ENCODE peak calls at places on chromosome 9, in five cellular contexts. B is H1, P is IMR-90, O is PC-3, A is GM23338. F is an unnamed sample.
A peak's percentile ranks its signal among the peaks of the same experiment; 100 is the strongest.

GRCh38 chr9:31574006-31574750 is 810.3 kb upstream of the ACO1 start:
- DNase-seq in P (no peak), B (no peak), A (no peak), O (peak; percentile 1), F (peak; percentile 16)

GRCh38 chr9:85212209-85212608 is 529.5 kb downstream of the AGTPBP1 start:
- DNase-seq in B (no peak), O (no peak), A (no peak), P (no peak), F (peak; percentile 24)

GRCh38 chr9:121569266-121569648 is 69.6 kb upstream of the GGTA1 start:
- DNase-seq in O (no peak), P (no peak), A (no peak), B (no peak), F (no peak)

GRCh38 chr9:121718063-121718462 is 66.6 kb downstream of the DAB2IP start:
- DNase-seq in O (no peak), A (no peak), P (peak; percentile 65), B (no peak), F (no peak)

GRCh38 chr9:137148661-137149060 is 9.7 kb downstream of the GRIN1 start:
- DNase-seq in B (no peak), A (no peak), P (no peak), O (no peak), F (no peak)

GRCh38 chr9:35954942-35955546 is 2.9 kb downstream of the OR2S2 start:
- DNase-seq in P (peak; percentile 90), B (peak; percentile 50), A (peak; percentile 87), O (peak; percentile 79), F (peak; percentile 85)

GRCh38 chr9:110131499-110131898 is 76.5 kb downstream of the C9orf152 start:
- DNase-seq in B (no peak), P (peak; percentile 61), A (peak; percentile 75), O (peak; percentile 66), F (no peak)

GRCh38 chr9:119052339-119053030 is 316.8 kb downstream of the BRINP1 start:
- DNase-seq in O (no peak), A (peak; percentile 14), B (no peak), P (no peak), F (no peak)

GRCh38 chr9:105346273-105346672 is 101.6 kb upstream of the FSD1L start:
- DNase-seq in A (no peak), B (no peak), P (no peak), O (no peak), F (no peak)

GRCh38 chr9:124359841-124360240 is 55.4 kb downstream of the PSMB7 start:
- DNase-seq in P (no peak), A (no peak), O (no peak), B (no peak), F (no peak)
- H4K20me1 ChIP-seq in P (peaks cover 88% of the 10 kb centered on the region), A (peaks cover 43% of the 10 kb centered on the region), O (peaks cover 74% of the 10 kb centered on the region), B (peaks cover 29% of the 10 kb centered on the region), F (peaks cover 68% of the 10 kb centered on the region)

DNA sequence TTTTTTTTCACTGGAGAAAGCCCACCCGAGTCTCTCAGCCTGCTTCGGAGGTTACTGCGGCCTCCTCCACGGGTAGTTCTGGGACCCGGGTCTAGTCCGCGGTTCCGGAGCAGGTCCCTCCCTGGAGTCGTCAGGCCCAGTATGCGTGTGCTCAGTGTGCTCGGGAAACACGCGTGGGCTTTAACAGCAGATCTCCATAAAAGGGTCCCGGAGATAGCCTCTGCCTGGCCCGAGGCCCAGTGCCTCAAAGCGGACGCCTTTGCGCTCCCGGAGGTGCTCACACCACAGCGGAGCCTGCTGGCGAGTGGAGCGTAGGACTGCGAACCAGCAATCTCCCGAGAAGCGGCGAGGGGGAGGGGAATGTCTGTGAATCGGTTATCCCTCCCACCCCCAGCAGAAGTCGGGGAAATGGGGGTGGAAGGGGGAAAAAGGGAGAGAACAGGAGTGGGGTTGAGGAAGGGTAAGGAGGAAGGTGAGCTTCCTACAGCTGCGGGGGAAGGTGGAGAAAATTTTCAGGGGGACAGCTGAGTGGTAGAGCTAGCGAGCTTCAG is 28.7 kb downstream of the CDKN2A start:
- DNase-seq in P (peak; percentile 77), A (peak; percentile 84), O (peak; percentile 60), B (peak; percentile 79), F (peak; percentile 81)
- H2AFZ ChIP-seq in P (peak overlapping the region; percentile 91), A (peak overlapping the region; percentile 52), O (peak overlapping the region; percentile 61), B (no peak overlapping the region), F (peak overlapping the region; percentile 81)

DNA sequence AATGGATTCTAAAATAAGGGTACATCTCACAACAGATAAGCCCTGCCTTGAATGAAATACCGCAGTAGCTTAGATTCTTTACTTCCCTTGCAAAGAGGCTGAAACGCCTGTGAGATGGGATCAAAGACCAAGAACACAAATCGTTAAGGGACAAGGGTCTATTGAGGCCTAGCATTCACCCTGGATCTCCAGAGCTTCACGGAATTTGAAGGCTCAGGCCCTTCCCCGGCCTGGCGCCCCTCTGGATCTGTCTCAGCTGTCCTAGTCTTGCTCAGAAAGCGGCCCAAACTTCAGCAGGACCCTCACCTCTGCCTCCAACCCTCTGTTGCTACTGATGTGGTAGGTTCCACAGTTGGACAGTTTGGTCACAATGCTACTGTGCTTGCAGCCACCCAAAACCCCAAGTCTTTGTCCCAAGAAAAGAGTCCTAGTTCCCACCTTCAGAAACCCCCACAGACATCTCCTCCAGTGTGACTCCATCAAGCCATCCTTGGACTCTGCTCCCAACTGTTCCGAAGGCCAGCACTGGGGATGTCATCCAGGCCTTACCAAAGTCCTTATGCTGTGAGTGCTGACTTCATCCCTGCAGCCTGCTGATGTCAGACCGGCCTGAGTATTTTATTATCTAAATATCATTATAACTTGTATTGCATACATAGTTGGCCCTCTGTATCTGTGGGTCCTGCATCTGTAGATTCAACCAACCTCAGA is 9.4 kb downstream of the CORO2A start:
- DNase-seq in B (no peak), P (no peak), O (no peak), A (no peak), F (peak; percentile 46)
- H4K20me1 ChIP-seq in B (peaks cover 4% of the 10 kb centered on the region), P (no peaks in the 10 kb centered on the region), O (no peaks in the 10 kb centered on the region), A (peaks cover 3% of the 10 kb centered on the region), F (no peaks in the 10 kb centered on the region)

GRCh38 chr9:126804198-126804695 is 593 bp upstream of the ZBTB43 start:
- DNase-seq in B (no peak), A (no peak), O (no peak), P (no peak), F (no peak)
- H2AFZ ChIP-seq in B (peak overlapping the region; percentile 81), A (peak overlapping the region; percentile 97), O (peak overlapping the region; percentile 96), P (peak overlapping the region; percentile 98), F (peak overlapping the region; percentile 99)

DNA sequence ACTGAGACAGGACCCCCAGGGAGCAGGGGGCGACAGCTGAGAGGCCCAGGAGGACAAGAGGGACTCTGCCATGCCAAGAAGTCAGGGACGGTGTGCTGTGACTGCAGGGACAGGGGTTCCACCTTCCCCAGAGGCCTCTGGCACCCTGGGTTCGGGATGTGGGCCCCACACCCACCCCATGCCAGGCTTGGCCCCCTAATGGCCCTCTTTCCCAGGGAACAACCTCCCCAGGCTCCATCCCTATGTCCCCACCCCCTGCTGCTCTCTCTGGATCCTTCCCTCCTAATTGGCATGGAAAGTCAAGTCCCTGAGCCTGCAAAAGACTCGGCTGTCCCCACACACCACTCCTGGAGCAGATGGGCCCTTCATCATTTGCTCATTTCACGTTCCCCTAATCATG is 109.3 kb downstream of the VAV2 start:
- DNase-seq in B (no peak), P (no peak), O (no peak), A (no peak), F (no peak)
- H4K20me1 ChIP-seq in B (peaks cover 4% of the 10 kb centered on the region), P (peaks cover 28% of the 10 kb centered on the region), O (no peaks in the 10 kb centered on the region), A (no peaks in the 10 kb centered on the region), F (peaks cover 15% of the 10 kb centered on the region)

GRCh38 chr9:129929467-129930125 is 94.3 kb downstream of the USP20 start:
- DNase-seq in A (no peak), O (peak; percentile 49), B (no peak), P (no peak), F (no peak)
- H2AFZ ChIP-seq in A (no peak overlapping the region), O (no peak overlapping the region), B (no peak overlapping the region), P (no peak overlapping the region), F (no peak overlapping the region)

DNA sequence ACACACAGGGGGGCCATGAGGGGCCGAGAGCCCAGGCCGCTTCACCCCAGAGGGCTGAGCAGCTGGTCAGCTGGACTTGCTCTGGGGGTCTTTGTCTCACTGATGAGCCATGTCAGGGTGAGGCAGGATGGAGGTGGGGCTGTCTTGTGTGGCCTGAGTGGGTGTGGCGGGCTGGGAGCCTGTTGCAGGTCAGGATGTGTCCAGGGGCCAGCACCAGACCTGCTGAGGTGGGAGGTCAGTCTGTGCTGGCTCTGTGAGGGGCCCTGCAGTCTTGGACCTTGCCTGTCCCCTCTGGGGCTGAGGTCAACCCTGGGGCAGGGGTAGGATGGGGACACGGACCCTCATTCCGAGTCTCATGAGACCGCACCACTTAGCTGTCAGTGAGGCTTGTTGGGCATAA is 56.9 kb downstream of the RXRA start:
- DNase-seq in A (no peak), O (no peak), P (no peak), B (no peak), F (no peak)
- H4K20me1 ChIP-seq in A (peaks cover 6% of the 10 kb centered on the region), O (no peaks in the 10 kb centered on the region), P (peaks cover 100% of the 10 kb centered on the region), B (peaks cover 28% of the 10 kb centered on the region), F (peaks cover 98% of the 10 kb centered on the region)